ENCODE peak calls at places on chromosomes 2 and 18, in five cellular contexts. F, L, C, N and Z are unnamed samples.

GRCh38 chr2:45307147-45307546 is 297.9 kb upstream of the SIX2 start:
- DNase-seq in F (no peak), L (no peak), C (no peak), N (no peak), Z (no peak)

GRCh38 chr2:176613358-176614032 is 344.3 kb downstream of the MTX2 start:
- DNase-seq in F (no peak), L (peak), C (peak), N (no peak), Z (no peak)

GRCh38 chr2:1628893-1629292 is 115.4 kb downstream of the PXDN start:
- DNase-seq in F (no peak), L (peak), C (peak), N (no peak), Z (no peak)

GRCh38 chr2:66305714-66306113 is 129.2 kb upstream of the MEIS1 start:
- DNase-seq in F (no peak), L (no peak), C (no peak), N (no peak), Z (peak)

GRCh38 chr2:215698566-215698965 is 262.7 kb upstream of the FN1 start:
- DNase-seq in F (no peak), L (peak), C (peak), N (peak), Z (no peak)

GRCh38 chr2:24011278-24012104 is 1.6 kb downstream of the MFSD2B start:
- DNase-seq in F (no peak), L (no peak), C (no peak), N (no peak), Z (no peak)

GRCh38 chr2:2271471-2271941 is 59.6 kb downstream of the MYT1L start:
- DNase-seq in F (no peak), L (peak), C (peak), N (peak), Z (peak)

GRCh38 chr2:223889133-223889769 is 51.9 kb upstream of the AP1S3 start:
- DNase-seq in F (no peak), L (no peak), C (peak), N (peak), Z (no peak)

GRCh38 chr18:45357681-45358470 is 257.4 kb upstream of the SLC14A2 start:
- DNase-seq in F (peak), L (no peak), C (peak), N (peak), Z (no peak)

GRCh38 chr2:55743583-55743982 is 49.9 kb upstream of the PNPT1 start:
- DNase-seq in F (no peak), L (peak), C (peak), N (peak), Z (no peak)

GRCh38 chr2:231191896-231192872 is 6.2 kb upstream of the ARMC9 start:
- DNase-seq in F (peak), L (peak), C (peak), N (no peak), Z (peak)

GRCh38 chr2:123207245-123207644 is 817.8 kb upstream of the CNTNAP5 start:
- DNase-seq in F (no peak), L (no peak), C (no peak), N (no peak), Z (no peak)

GRCh38 chr2:219748673-219749570 is 121.5 kb downstream of the SLC4A3 start:
- DNase-seq in F (no peak), L (no peak), C (no peak), N (no peak), Z (no peak)

GRCh38 chr2:234454433-234454832 is 42.4 kb downstream of the ARL4C start:
- DNase-seq in F (no peak), L (no peak), C (no peak), N (no peak), Z (no peak)

GRCh38 chr18:12657048-12657848 is 659 bp downstream of the SPIRE1 start:
- DNase-seq in F (peak), L (peak), C (peak), N (no peak), Z (peak)

GRCh38 chr2:206915136-206915535 is 24.2 kb upstream of the CPO start:
- DNase-seq in F (no peak), L (peak), C (peak), N (peak), Z (peak)

GRCh38 chr2:144181006-144181405 is 338.9 kb downstream of the ZEB2 start:
- DNase-seq in F (no peak), L (no peak), C (no peak), N (no peak), Z (no peak)

GRCh38 chr2:98093611-98094010 is 6.6 kb downstream of the VWA3B start:
- DNase-seq in F (no peak), L (no peak), C (no peak), N (no peak), Z (no peak)

GRCh38 chr2:162477011-162477410 is 133.1 kb downstream of the GCA start:
- DNase-seq in F (no peak), L (no peak), C (peak), N (no peak), Z (no peak)

GRCh38 chr2:62293490-62294212 is 97.7 kb downstream of the B3GNT2 start:
- DNase-seq in F (peak), L (no peak), C (peak), N (peak), Z (peak)

GRCh38 chr2:224146356-224147160 is 107.5 kb upstream of the SERPINE2 start:
- DNase-seq in F (no peak), L (peak), C (peak), N (no peak), Z (no peak)